ENCODE peak calls at places on chromosomes 11 and 22, in four cellular contexts. H, G, A and P are unnamed samples.

GRCh38 chr11:45930031-45930794 is 7.8 kb downstream of the LARGE2 start:
- DNase-seq in A (peak), H (peak), G (no peak), P (no peak)

GRCh38 chr11:33646629-33647028 is 54.0 kb downstream of the C11orf91 start:
- DNase-seq in A (no peak), H (no peak), G (no peak), P (no peak)

GRCh38 chr11:102453286-102453797 is 777 bp upstream of the TMEM123 start:
- DNase-seq in H (no peak), G (no peak), A (no peak), P (no peak)

GRCh38 chr11:11845066-11845465 is 3.3 kb downstream of the USP47 start:
- DNase-seq in G (no peak), H (no peak), A (no peak), P (no peak)

GRCh38 chr11:130369141-130369691 is 54.5 kb upstream of the ZBTB44 start:
- DNase-seq in A (no peak), G (peak), H (no peak), P (no peak)

GRCh38 chr22:39332441-39333064 is 13.1 kb upstream of the RPL3 start:
- DNase-seq in G (no peak), H (no peak), A (no peak), P (no peak)

GRCh38 chr11:69199583-69200295 is 44.0 kb downstream of the SMIM38 start:
- DNase-seq in G (no peak), A (no peak), H (no peak), P (no peak)

GRCh38 chr11:93291889-93292288 is 38.7 kb upstream of the DEUP1 start:
- DNase-seq in A (no peak), G (no peak), H (no peak), P (no peak)

GRCh38 chr11:122305018-122305417 is 189.0 kb upstream of the BLID start:
- DNase-seq in A (no peak), H (no peak), G (no peak), P (no peak)

GRCh38 chr11:20211691-20212090 is 51.4 kb upstream of the DBX1 start:
- DNase-seq in H (no peak), G (no peak), A (no peak), P (no peak)

GRCh38 chr11:61659413-61660196 is 20.6 kb upstream of the DAGLA start:
- DNase-seq in H (no peak), G (peak), A (no peak), P (no peak)

GRCh38 chr11:115965754-115966504 is 461.7 kb upstream of the CADM1 start:
- DNase-seq in G (no peak), A (no peak), H (no peak), P (no peak)

GRCh38 chr22:31944700-31945477 is 554 bp downstream of the YWHAH start:
- DNase-seq in A (peak), H (peak), G (peak), P (no peak)

GRCh38 chr11:116928102-116928777 is 90.8 kb upstream of the APOA1 start:
- DNase-seq in A (peak), H (peak), G (no peak), P (no peak)

GRCh38 chr22:48536691-48537591 is 1290.7 kb downstream of the BRD1 start:
- DNase-seq in H (no peak), A (no peak), G (peak), P (no peak)

GRCh38 chr22:20091690-20092476 is 11.8 kb downstream of the DGCR8 start:
- DNase-seq in A (no peak), H (no peak), G (no peak), P (no peak)

GRCh38 chr11:43021466-43021865 is 290.3 kb upstream of the API5 start:
- DNase-seq in A (no peak), G (no peak), H (no peak), P (no peak)

GRCh38 chr22:19868773-19869471 is 14.2 kb upstream of the GNB1L start:
- DNase-seq in A (no peak), G (peak), H (no peak), P (peak)

GRCh38 chr11:1561955-1562354 is 10.1 kb downstream of the DUSP8 start:
- DNase-seq in A (no peak), G (peak), H (no peak), P (no peak)

GRCh38 chr11:129853508-129854228 is 38.0 kb downstream of the TMEM45B start:
- DNase-seq in G (no peak), A (peak), H (peak), P (peak)

GRCh38 chr11:31437742-31438435 is 68.2 kb downstream of the DNAJC24 start:
- DNase-seq in H (no peak), G (no peak), A (no peak), P (no peak)

GRCh38 chr11:96061730-96062524 is 138.0 kb upstream of the MTMR2 start:
- DNase-seq in A (no peak), G (no peak), H (peak), P (no peak)

GRCh38 chr11:70490208-70490607 is 91.9 kb downstream of the CTTN start:
- DNase-seq in G (peak), H (no peak), A (no peak), P (no peak)

GRCh38 chr11:797300-798092 is 585 bp downstream of the SLC25A22 start:
- DNase-seq in H (peak), A (peak), G (peak), P (peak)

GRCh38 chr11:2885676-2886081 is at the start of gene CDKN1C:
- DNase-seq in H (peak), G (peak), A (peak), P (peak)

GRCh38 chr22:38144025-38144405 is 33.5 kb upstream of the BAIAP2L2 start:
- DNase-seq in G (no peak), H (no peak), A (no peak), P (no peak)

GRCh38 chr11:15179167-15179566 is 64.4 kb downstream of the INSC start:
- DNase-seq in A (no peak), H (no peak), G (no peak), P (no peak)

GRCh38 chr11:132073787-132074186 is 703.4 kb downstream of the NTM start:
- DNase-seq in H (no peak), A (no peak), G (no peak), P (no peak)

GRCh38 chr11:134453441-134453840 is 41.4 kb upstream of the B3GAT1 start:
- DNase-seq in A (no peak), G (no peak), H (no peak), P (no peak)

GRCh38 chr22:23282089-23282501 is 101.8 kb downstream of the BCR start:
- DNase-seq in G (peak), H (no peak), A (no peak), P (no peak)

GRCh38 chr11:69321877-69322350 is 28.0 kb downstream of the MYEOV start:
- DNase-seq in A (no peak), G (no peak), H (no peak), P (no peak)

GRCh38 chr11:235180-235997 is 753 bp downstream of the SIRT3 start:
- DNase-seq in A (peak), G (no peak), H (no peak), P (no peak)

GRCh38 chr11:6635082-6635932 is 16.1 kb upstream of the TPP1 start:
- DNase-seq in A (no peak), G (peak), H (no peak), P (no peak)

GRCh38 chr11:33620423-33621120 is 80.1 kb downstream of the C11orf91 start:
- DNase-seq in G (no peak), H (no peak), A (no peak), P (no peak)

GRCh38 chr11:116199182-116199581 is 573.6 kb downstream of the BUD13 start:
- DNase-seq in G (no peak), H (no peak), A (no peak), P (no peak)

GRCh38 chr22:48494256-48494967 is 1333.3 kb downstream of the BRD1 start:
- DNase-seq in G (peak), A (no peak), H (no peak), P (no peak)

GRCh38 chr11:103942646-103943045 is 93.8 kb upstream of the DDI1 start:
- DNase-seq in A (no peak), H (no peak), G (no peak), P (no peak)

GRCh38 chr22:49655168-49655812 is 172.4 kb downstream of the BRD1 start:
- DNase-seq in H (no peak), A (no peak), G (no peak), P (no peak)
- H3K4me3 ChIP-seq in H (no peak), A (no peak), G (peak), P (no peak)

GRCh38 chr22:44743804-44744211 is 8.6 kb upstream of the ARHGAP8 start:
- DNase-seq in H (no peak), G (no peak), A (no peak), P (no peak)

GRCh38 chr22:44740307-44740706 is 12.1 kb upstream of the ARHGAP8 start:
- DNase-seq in H (no peak), A (no peak), G (no peak), P (no peak)

GRCh38 chr22:44743247-44743646 is 9.1 kb upstream of the ARHGAP8 start:
- DNase-seq in H (no peak), G (no peak), A (no peak), P (no peak)

GRCh38 chr22:44739024-44739423 is 13.4 kb upstream of the ARHGAP8 start:
- DNase-seq in H (no peak), A (no peak), G (no peak), P (no peak)

GRCh38 chr22:44741929-44742328 is 10.4 kb upstream of the ARHGAP8 start:
- DNase-seq in A (no peak), G (no peak), H (no peak), P (no peak)
- H3K4me3 ChIP-seq in A (no peak), G (no peak), H (no peak), P (no peak)

GRCh38 chr11:100686476-100686875 is 612 bp upstream of the ARHGAP42 start:
- DNase-seq in A (no peak), G (no peak), H (no peak), P (no peak)
- H3K4me3 ChIP-seq in A (no peak), G (peak), H (no peak), P (no peak)

GRCh38 chr11:117989351-117990102 is 3.3 kb downstream of the IL10RA start:
- DNase-seq in A (no peak), G (no peak), H (no peak), P (no peak)
- H3K4me3 ChIP-seq in A (peak), G (peak), H (peak), P (peak)

GRCh38 chr22:29072193-29072978 is 449 bp upstream of the KREMEN1 start:
- DNase-seq in G (peak), A (peak), H (peak), P (peak)
- H3K4me3 ChIP-seq in G (peak), A (peak), H (no peak), P (peak)

GRCh38 chr22:46263208-46263575 is at the start of gene PKDREJ:
- DNase-seq in A (no peak), G (peak), H (no peak), P (no peak)
- H3K4me3 ChIP-seq in A (no peak), G (peak), H (no peak), P (no peak)

GRCh38 chr22:42091446-42091764 is 833 bp upstream of the NDUFA6 start:
- DNase-seq in G (no peak), A (no peak), H (no peak), P (no peak)
- H3K4me3 ChIP-seq in G (peak), A (peak), H (peak), P (peak)

DNA sequence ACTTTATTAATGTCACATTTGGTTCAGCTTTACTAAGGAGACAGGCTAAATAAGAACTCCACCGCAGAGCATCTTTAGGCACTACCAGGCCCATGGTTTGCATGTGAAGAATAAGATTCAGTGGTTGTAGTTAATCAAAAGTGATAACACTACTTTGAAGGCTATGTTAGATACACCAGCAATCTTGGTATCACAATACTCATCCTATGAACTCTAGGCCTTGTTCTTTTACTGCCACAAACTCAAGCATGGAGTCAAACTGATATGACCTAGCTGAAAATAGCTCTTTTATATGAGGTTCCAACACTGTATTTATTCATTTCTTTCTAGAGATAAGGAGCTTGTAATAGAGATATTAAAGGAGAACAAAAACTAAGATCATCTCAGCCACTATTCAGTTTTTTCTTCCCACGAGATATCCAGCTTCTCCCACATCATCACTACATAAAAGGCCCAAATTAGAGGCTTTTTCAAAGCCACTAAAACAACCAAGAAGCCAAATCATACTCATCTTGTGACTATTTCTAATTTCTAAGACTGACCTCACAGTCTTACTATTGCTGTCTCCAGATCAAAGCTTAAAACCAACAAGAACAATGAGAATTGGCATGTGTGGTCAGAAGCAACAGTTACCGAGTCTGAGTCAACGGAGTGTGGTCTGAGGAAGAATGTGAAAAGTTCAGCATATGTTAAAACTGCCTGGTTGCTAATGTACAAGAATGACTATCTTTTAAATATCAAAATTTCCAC is 25.1 kb upstream of the GUCY1A2 start:
- DNase-seq in A (no peak), H (no peak), G (no peak), P (no peak)
- H3K4me3 ChIP-seq in A (no peak), H (no peak), G (no peak), P (no peak)